ENCODE peak calls at places on chromosome 22, in eight cellular contexts. W is adrenal gland, L is astrocyte of the spinal cord, D is colonic mucosa, U is fibroblast of villous mesenchyme, Q is BJ, E is right atrium auricular region, Z is MM.1S. P is an unnamed sample.

GRCh38 chr22:50399751-50400331 is 56.7 kb downstream of the PPP6R2 start:
- DNase-seq in W (peak; percentile 48), D (peak; percentile 41), E (no peak), Q (peak; percentile 1), Z (no peak), L (no peak), U (peak; percentile 13), P (peak; percentile 31)

GRCh38 chr22:23893446-23893956 is 682 bp upstream of the MIF start:
- DNase-seq in D (no peak), W (no peak), Q (no peak), U (no peak), Z (no peak), L (no peak), E (no peak), P (no peak)

GRCh38 chr22:49330421-49331222 is 497.1 kb downstream of the BRD1 start:
- DNase-seq in W (no peak), Q (no peak), D (no peak), E (peak; percentile 38), Z (no peak), L (no peak), U (no peak), P (no peak)

GRCh38 chr22:50244420-50245213 is at the start of gene TUBGCP6:
- DNase-seq in D (peak; percentile 96), E (peak; percentile 95), L (peak; percentile 92), Q (no peak), W (peak; percentile 95), U (peak; percentile 95), Z (peak; percentile 97), P (peak; percentile 89)

GRCh38 chr22:26681395-26681821 is 24.0 kb downstream of the MIAT start:
- DNase-seq in L (peak; percentile 74), U (peak; percentile 85), Q (no peak), Z (no peak), E (no peak), D (no peak), W (no peak), P (peak; percentile 24)

GRCh38 chr22:47369431-47370015 is 607.1 kb downstream of the TBC1D22A start:
- DNase-seq in U (no peak), D (peak; percentile 9), L (no peak), Q (no peak), Z (no peak), W (no peak), E (no peak), P (no peak)

GRCh38 chr22:24950272-24950902 is 2.1 kb upstream of the KIAA1671 start:
- DNase-seq in Z (no peak), Q (no peak), D (no peak), E (no peak), W (no peak), U (peak; percentile 21), L (no peak), P (peak; percentile 47)

GRCh38 chr22:22431271-22432220 is 77.0 kb downstream of the ZNF280B start:
- DNase-seq in Z (peak; percentile 73), W (peak; percentile 72), Q (no peak), E (peak; percentile 73), L (peak; percentile 39), U (peak; percentile 48), D (peak; percentile 72), P (peak; percentile 45)

GRCh38 chr22:23509571-23510302 is 70.4 kb downstream of the IGLL1 start:
- DNase-seq in L (peak; percentile 83), E (no peak), W (no peak), U (peak; percentile 27), D (no peak), Q (no peak), Z (no peak), P (peak; percentile 74)

GRCh38 chr22:29309332-29310064 is 3.0 kb downstream of the GAS2L1 start:
- DNase-seq in Z (no peak), W (peak; percentile 80), Q (no peak), D (peak; percentile 62), L (peak; percentile 28), U (no peak), E (no peak), P (no peak)

GRCh38 chr22:49907807-49908206 is 10.4 kb downstream of the ALG12 start:
- DNase-seq in W (no peak), Q (no peak), E (no peak), U (no peak), L (no peak), Z (no peak), D (no peak), P (no peak)

GRCh38 chr22:44098021-44098739 is 74.1 kb downstream of the PARVB start:
- DNase-seq in W (no peak), Q (no peak), U (no peak), Z (no peak), D (no peak), E (no peak), L (no peak), P (no peak)

GRCh38 chr22:44099696-44100095 is 75.6 kb downstream of the PARVB start:
- DNase-seq in U (no peak), W (no peak), L (no peak), Q (no peak), E (no peak), D (no peak), Z (no peak), P (no peak)

GRCh38 chr22:44100411-44100810 is 76.3 kb downstream of the PARVB start:
- DNase-seq in Q (no peak), W (no peak), Z (no peak), U (no peak), L (no peak), D (no peak), E (no peak), P (no peak)

GRCh38 chr22:44097263-44098020 is 73.3 kb downstream of the PARVB start:
- DNase-seq in D (no peak), Z (no peak), U (no peak), E (no peak), Q (no peak), L (no peak), W (no peak), P (no peak)

DNA sequence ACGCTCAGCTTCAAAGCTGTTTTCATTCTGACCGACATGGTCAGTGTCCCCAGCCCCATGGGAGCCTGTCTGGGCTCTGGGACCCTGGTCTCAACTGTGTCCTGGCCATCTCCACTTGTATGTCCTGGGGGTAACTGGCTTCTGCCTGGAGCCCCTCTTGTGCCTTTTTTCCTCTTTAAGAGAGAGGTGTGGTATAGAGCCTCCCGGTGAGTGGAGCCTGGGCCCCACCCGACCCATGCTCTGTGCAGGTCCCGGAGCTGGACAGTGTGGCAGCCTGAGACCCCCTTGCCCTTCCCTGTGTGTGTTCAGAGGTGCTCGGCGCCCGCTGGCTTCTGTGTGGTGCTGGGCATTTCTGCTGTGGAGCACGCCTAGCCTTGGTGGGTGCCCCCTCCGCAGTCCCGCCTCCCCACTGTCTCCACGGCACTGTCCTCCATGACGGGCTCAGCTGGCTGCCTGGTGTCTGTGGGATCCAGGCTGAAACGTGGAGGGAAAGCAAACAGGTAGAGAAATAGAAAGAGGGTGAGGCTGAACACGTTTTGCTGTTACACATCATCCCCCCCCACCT is 74.9 kb downstream of the PARVB start:
- DNase-seq in L (no peak), Q (no peak), E (no peak), D (no peak), Z (no peak), W (no peak), U (no peak), P (no peak)
- H3K4me3 ChIP-seq in L (no peak overlapping the region), Q (no peak overlapping the region), E (no peak overlapping the region), D (no peak overlapping the region), Z (no peak overlapping the region), W (no peak overlapping the region), U (no peak overlapping the region), P (no peak overlapping the region)

GRCh38 chr22:37126383-37126782 is 16.9 kb upstream of the TMPRSS6 start:
- DNase-seq in Q (no peak), E (no peak), Z (peak; percentile 16), U (no peak), D (no peak), L (no peak), W (no peak), P (peak; percentile 5)

GRCh38 chr22:37127350-37127878 is 17.9 kb upstream of the TMPRSS6 start:
- DNase-seq in Q (no peak), W (no peak), L (no peak), U (no peak), D (no peak), E (no peak), Z (no peak), P (no peak)

GRCh38 chr22:37130031-37130430 is 19.7 kb downstream of the IL2RB start:
- DNase-seq in D (no peak), L (no peak), Q (no peak), E (no peak), Z (no peak), W (no peak), U (no peak), P (no peak)

GRCh38 chr22:37128555-37129281 is 19.2 kb upstream of the TMPRSS6 start:
- DNase-seq in L (no peak), W (no peak), U (no peak), D (no peak), Q (no peak), E (no peak), Z (no peak), P (no peak)

DNA sequence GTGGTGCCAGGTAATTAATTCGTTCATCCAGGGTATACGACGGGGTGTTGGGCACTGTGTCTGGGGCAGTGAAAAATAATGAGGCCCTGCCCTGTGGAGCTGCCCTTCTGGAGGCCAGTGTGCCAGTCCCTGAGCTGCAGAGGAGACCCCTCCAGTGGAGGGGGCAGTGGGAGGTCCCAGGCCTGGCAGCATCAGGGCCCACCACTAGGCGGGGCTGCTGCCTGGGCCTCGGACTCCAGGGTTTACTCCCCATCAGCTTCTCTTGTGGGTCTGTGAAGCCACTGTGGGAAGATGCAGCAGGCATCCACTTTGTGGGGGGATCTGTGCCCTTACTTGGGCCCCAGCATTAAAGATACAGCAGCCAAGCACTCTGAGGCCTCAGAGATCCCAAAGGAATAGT is 17.4 kb upstream of the TMPRSS6 start:
- DNase-seq in D (no peak), U (no peak), Z (no peak), W (no peak), Q (no peak), E (no peak), L (no peak), P (no peak)
- TF ChIP-seq CTCF in D (peak; percentile 37), U (peak; percentile 39), Z (peak; percentile 53), W (peak; percentile 9), Q (peak; percentile 35), E (no peak), L (peak; percentile 34), P (no peak)

GRCh38 chr22:40531951-40532900 is 104.3 kb downstream of the MRTFA start:
- DNase-seq in Q (no peak), E (no peak), L (no peak), Z (no peak), U (no peak), D (no peak), W (no peak), P (no peak)
- H3K4me3 ChIP-seq in Q (peak overlapping the region; percentile 23), E (peak overlapping the region; percentile 35), L (peak overlapping the region; percentile 33), Z (no peak overlapping the region), U (peak overlapping the region; percentile 63), D (no peak overlapping the region), W (no peak overlapping the region), P (no peak overlapping the region)

DNA sequence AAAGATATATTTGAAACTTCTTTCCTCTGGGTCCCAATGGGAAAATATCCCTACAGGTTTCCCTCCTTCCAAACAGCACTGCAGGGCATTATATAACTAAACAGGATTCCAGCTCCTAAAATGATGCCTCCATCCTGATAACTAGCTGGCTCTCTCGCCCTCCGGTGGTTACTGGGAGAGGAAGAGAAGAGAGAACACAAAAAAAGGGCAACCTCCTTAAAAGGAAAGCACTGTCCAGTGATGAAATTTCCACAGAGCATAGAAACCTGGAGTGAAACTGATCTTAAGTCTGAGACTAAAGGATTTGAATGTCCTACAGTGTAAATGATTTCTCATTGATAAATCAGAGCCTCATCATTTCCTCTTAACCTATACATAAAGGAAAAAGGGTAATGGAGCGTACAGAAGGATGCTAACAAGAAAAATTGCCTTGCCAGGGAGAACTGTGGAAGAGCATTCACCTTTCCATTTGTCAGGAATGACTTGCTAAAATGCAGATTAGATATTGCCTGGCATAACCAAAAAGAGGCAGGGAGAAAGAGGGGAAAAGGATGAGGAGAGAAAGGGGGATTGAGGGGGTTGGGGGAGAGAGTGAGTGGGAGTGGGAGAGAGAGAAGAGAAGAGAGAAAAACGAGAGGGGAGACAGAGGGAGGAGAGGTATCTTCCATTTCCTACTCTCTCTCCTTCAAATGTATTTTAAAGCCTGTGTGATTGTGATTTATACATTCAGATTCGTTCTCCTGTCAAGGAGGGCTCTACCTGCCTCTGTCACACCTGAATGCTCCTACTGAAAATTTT is 121.4 kb downstream of the APOL5 start:
- DNase-seq in D (peak; percentile 64), U (peak; percentile 86), Q (no peak), Z (no peak), E (no peak), W (peak; percentile 55), L (peak; percentile 79), P (peak; percentile 82)
- TF ChIP-seq CTCF in D (no peak), U (peak; percentile 64), Q (peak; percentile 70), Z (peak; percentile 42), E (peak; percentile 55), W (peak; percentile 41), L (peak; percentile 57), P (peak; percentile 67)